ENCODE peak calls at places on chromosomes 4 and X, in nine cellular contexts. L is bronchial epithelial cell; F is CD8-positive, alpha-beta memory T cell; I is brain microvascular endothelial cell; D is adrenal gland; C is ascending aorta; R is naive thymus-derived CD4-positive, alpha-beta T cell; E is left lung; J is mammary epithelial cell. G is an unnamed sample.

GRCh38 chr4:47939456-47939855 is 25.1 kb upstream of the NFXL1 start:
- DNase-seq in R (no peak), E (no peak), F (no peak), I (no peak), C (no peak), D (no peak), J (no peak), L (no peak), G (no peak)

GRCh38 chrX:19846995-19847790 is 40.2 kb downstream of the SH3KBP1 start:
- DNase-seq in I (peak; percentile 83), L (peak; percentile 57), D (peak; percentile 45), E (no peak), F (no peak), C (no peak), J (peak; percentile 65), R (no peak), G (peak; percentile 70)

GRCh38 chrX:16386126-16386525 is 218.8 kb downstream of the MAGEB17 start:
- DNase-seq in E (no peak), C (no peak), L (no peak), F (no peak), I (no peak), D (no peak), J (no peak), R (no peak), G (no peak)

GRCh38 chrX:22952011-22952410 is 47.7 kb upstream of the DDX53 start:
- DNase-seq in I (peak; percentile 59), L (no peak), C (no peak), J (no peak), D (peak; percentile 23), E (no peak), R (no peak), F (no peak), G (no peak)

GRCh38 chrX:108795240-108795639 is 58.9 kb upstream of the IRS4 start:
- DNase-seq in F (no peak), D (no peak), L (no peak), I (no peak), E (no peak), R (no peak), C (no peak), J (no peak), G (no peak)

GRCh38 chr4:188722911-188723310 is 583.7 kb downstream of the TRIML1 start:
- DNase-seq in I (no peak), J (no peak), D (no peak), R (no peak), L (no peak), F (no peak), C (no peak), E (no peak), G (no peak)

GRCh38 chr4:111854494-111855087 is 290.7 kb upstream of the FAM241A start:
- DNase-seq in C (no peak), L (peak; percentile 49), I (peak; percentile 3), D (peak; percentile 35), J (peak; percentile 16), E (no peak), R (no peak), F (no peak), G (peak; percentile 15)

GRCh38 chrX:140572724-140573123 is 67.9 kb upstream of the SOX3 start:
- DNase-seq in I (peak; percentile 8), E (no peak), J (peak; percentile 14), F (no peak), R (no peak), C (no peak), L (peak; percentile 26), D (peak; percentile 28), G (no peak)

GRCh38 chr4:159649237-159649636 is 546.4 kb downstream of the RAPGEF2 start:
- DNase-seq in J (no peak), E (no peak), F (no peak), I (no peak), C (no peak), L (no peak), D (no peak), R (no peak), G (no peak)

GRCh38 chrX:110001702-110002299 is 1.1 kb upstream of the TMEM164 start:
- DNase-seq in F (no peak), L (no peak), C (no peak), E (no peak), D (no peak), J (no peak), R (no peak), I (no peak), G (no peak)

GRCh38 chrX:154373340-154374306 is 811 bp downstream of the FLNA start:
- DNase-seq in F (peak; percentile 5), D (no peak), C (no peak), I (peak; percentile 74), R (no peak), E (no peak), L (peak; percentile 75), J (peak; percentile 81), G (peak; percentile 40)

GRCh38 chr4:82901129-82901718 is 689 bp downstream of the THAP9 start:
- DNase-seq in J (no peak), D (no peak), E (no peak), F (no peak), C (no peak), I (no peak), L (peak; percentile 85), R (no peak), G (no peak)

GRCh38 chrX:123086768-123087167 is 97.3 kb upstream of the GRIA3 start:
- DNase-seq in D (no peak), C (no peak), E (no peak), F (no peak), I (no peak), L (no peak), J (no peak), R (no peak), G (no peak)

GRCh38 chrX:123087326-123087725 is 96.8 kb upstream of the GRIA3 start:
- DNase-seq in L (peak; percentile 88), J (peak; percentile 67), R (no peak), E (no peak), C (no peak), D (no peak), I (no peak), F (no peak), G (peak; percentile 14)

GRCh38 chrX:123085311-123085940 is 98.7 kb upstream of the GRIA3 start:
- DNase-seq in R (no peak), C (no peak), F (no peak), L (no peak), D (no peak), I (peak; percentile 37), J (no peak), E (no peak), G (no peak)

GRCh38 chrX:123088930-123089329 is 95.1 kb upstream of the GRIA3 start:
- DNase-seq in E (no peak), L (no peak), I (no peak), C (no peak), R (no peak), J (no peak), D (no peak), F (no peak), G (no peak)

GRCh38 chrX:123088331-123088730 is 95.7 kb upstream of the GRIA3 start:
- DNase-seq in D (no peak), C (no peak), J (peak; percentile 43), E (no peak), F (no peak), R (no peak), L (peak; percentile 77), I (no peak), G (no peak)
- H3K27me3 ChIP-seq in D (no peaks in the 10 kb centered on the region), C (no peaks in the 10 kb centered on the region), J (no peaks in the 10 kb centered on the region), E (no peaks in the 10 kb centered on the region), F (no peaks in the 10 kb centered on the region), R (no peaks in the 10 kb centered on the region), L (no peaks in the 10 kb centered on the region), I (no peaks in the 10 kb centered on the region), G (no peaks in the 10 kb centered on the region)

DNA sequence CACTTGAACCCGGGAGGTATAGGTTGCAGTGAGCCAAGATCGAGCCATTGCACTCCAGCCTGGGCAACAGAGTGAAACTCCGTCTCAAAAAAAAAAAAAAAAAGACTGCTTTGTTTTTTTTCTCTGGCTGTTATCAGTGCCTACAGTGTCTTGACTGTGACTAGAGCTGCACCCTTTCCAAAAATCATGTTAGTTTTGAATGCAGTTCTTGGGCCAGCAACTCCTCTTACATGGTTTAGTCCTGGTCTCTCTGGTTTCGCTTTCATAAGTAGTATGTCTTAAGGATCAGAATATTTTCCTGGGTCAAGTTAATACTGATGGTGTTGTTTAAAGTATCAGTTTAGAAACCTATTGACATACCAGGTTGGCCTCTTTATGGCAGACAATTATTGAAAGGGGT is 34.2 kb upstream of the NALF2 start:
- DNase-seq in E (no peak), C (no peak), F (no peak), R (no peak), J (no peak), I (no peak), D (no peak), L (no peak), G (no peak)
- H3K27me3 ChIP-seq in E (peaks cover 16% of the 10 kb centered on the region), C (no peaks in the 10 kb centered on the region), F (no peaks in the 10 kb centered on the region), R (no peaks in the 10 kb centered on the region), J (no peaks in the 10 kb centered on the region), I (no peaks in the 10 kb centered on the region), D (peaks cover 60% of the 10 kb centered on the region), L (no peaks in the 10 kb centered on the region), G (no peaks in the 10 kb centered on the region)

GRCh38 chr4:54660591-54660990 is 2.8 kb downstream of the KIT start:
- DNase-seq in I (no peak), C (no peak), L (no peak), F (no peak), E (no peak), R (no peak), D (no peak), J (no peak), G (peak; percentile 9)

GRCh38 chr4:54661686-54662085 is 3.9 kb downstream of the KIT start:
- DNase-seq in E (no peak), I (peak; percentile 95), D (no peak), C (no peak), F (no peak), L (peak; percentile 43), J (peak; percentile 54), R (no peak), G (peak; percentile 96)

GRCh38 chr4:54663181-54663580 is 5.4 kb downstream of the KIT start:
- DNase-seq in L (no peak), D (no peak), R (no peak), I (no peak), E (no peak), F (no peak), C (no peak), J (no peak), G (no peak)

GRCh38 chr4:54661156-54661555 is 3.4 kb downstream of the KIT start:
- DNase-seq in R (no peak), I (peak; percentile 81), L (peak; percentile 39), D (no peak), E (no peak), C (no peak), F (no peak), J (peak; percentile 19), G (peak; percentile 64)

DNA sequence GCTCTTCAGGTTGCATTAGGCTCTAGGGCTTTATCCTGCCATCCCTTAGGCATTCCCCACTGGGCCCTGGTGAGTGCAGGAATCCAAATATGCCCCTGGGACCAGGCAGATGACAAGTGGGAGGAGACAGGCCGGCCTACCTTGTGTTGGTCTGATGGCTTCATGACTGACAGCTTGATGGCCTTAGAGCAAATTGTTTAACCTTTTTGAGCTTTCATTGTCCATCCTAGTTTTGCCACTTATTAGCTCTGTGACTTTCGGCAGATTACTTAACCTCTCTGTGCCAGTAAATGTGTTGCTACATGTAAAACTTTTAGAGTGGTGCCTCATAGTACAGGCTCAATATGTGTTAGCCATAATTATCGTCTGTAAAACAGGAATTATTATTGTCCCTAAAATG is 4.4 kb downstream of the KIT start:
- DNase-seq in D (no peak), C (no peak), J (no peak), E (no peak), F (no peak), R (no peak), I (no peak), L (no peak), G (no peak)
- H3K27me3 ChIP-seq in D (peaks cover 4% of the 10 kb centered on the region), C (no peaks in the 10 kb centered on the region), J (peaks cover 18% of the 10 kb centered on the region), E (peaks cover 20% of the 10 kb centered on the region), F (peaks cover 7% of the 10 kb centered on the region), R (no peaks in the 10 kb centered on the region), I (no peaks in the 10 kb centered on the region), L (peaks cover 28% of the 10 kb centered on the region), G (peaks cover 6% of the 10 kb centered on the region)

GRCh38 chrX:88982933-88983332 is 235.9 kb downstream of the CPXCR1 start:
- DNase-seq in F (no peak), J (no peak), E (no peak), L (no peak), R (no peak), I (no peak), D (no peak), C (no peak), G (no peak)
- H3K27me3 ChIP-seq in F (no peaks in the 10 kb centered on the region), J (no peaks in the 10 kb centered on the region), E (no peaks in the 10 kb centered on the region), L (no peaks in the 10 kb centered on the region), R (no peaks in the 10 kb centered on the region), I (no peaks in the 10 kb centered on the region), D (no peaks in the 10 kb centered on the region), C (no peaks in the 10 kb centered on the region), G (no peaks in the 10 kb centered on the region)

G was measured in BJ.